ENCODE peak calls at places on chromosomes 11 and 22, in six cellular contexts. One of them, this sample, is unnamed.

GRCh38 chr11:112320668-112321067 is 60.0 kb upstream of the PLET1 start:
- DNase-seq in mucosa of descending colon: peak
- DNase-seq in activated gamma-delta T cell treated with anti-CD3 and anti-CD28 coated beads, Interleukin-2, amount 50 U/mL, for 16 hours: no peak
- DNase-seq in activated naive CD4-positive, alpha-beta T cell: no peak
- DNase-seq in Calu3: peak
- DNase-seq in HT-29: peak
- DNase-seq in this sample: no peak

GRCh38 chr11:74929431-74930363 is 19.2 kb downstream of the XRRA1 start:
- DNase-seq in activated naive CD4-positive, alpha-beta T cell: peak
- DNase-seq in activated gamma-delta T cell treated with anti-CD3 and anti-CD28 coated beads, Interleukin-2, amount 50 U/mL, for 16 hours: peak
- DNase-seq in HT-29: peak
- DNase-seq in Calu3: peak
- DNase-seq in mucosa of descending colon: no peak
- DNase-seq in this sample: peak

GRCh38 chr11:74550991-74551753 is 41.2 kb upstream of the POLD3 start:
- DNase-seq in HT-29: no peak
- DNase-seq in activated naive CD4-positive, alpha-beta T cell: no peak
- DNase-seq in activated gamma-delta T cell treated with anti-CD3 and anti-CD28 coated beads, Interleukin-2, amount 50 U/mL, for 16 hours: no peak
- DNase-seq in mucosa of descending colon: no peak
- DNase-seq in Calu3: no peak
- DNase-seq in this sample: no peak

GRCh38 chr22:35380537-35381423 is at the start of gene HMOX1:
- DNase-seq in HT-29: peak
- DNase-seq in activated naive CD4-positive, alpha-beta T cell: no peak
- DNase-seq in activated gamma-delta T cell treated with anti-CD3 and anti-CD28 coated beads, Interleukin-2, amount 50 U/mL, for 16 hours: peak
- DNase-seq in Calu3: peak
- DNase-seq in mucosa of descending colon: peak
- DNase-seq in this sample: peak

GRCh38 chr11:71451596-71452353 is 1.2 kb upstream of the NADSYN1 start:
- DNase-seq in HT-29: peak
- DNase-seq in activated gamma-delta T cell treated with anti-CD3 and anti-CD28 coated beads, Interleukin-2, amount 50 U/mL, for 16 hours: no peak
- DNase-seq in activated naive CD4-positive, alpha-beta T cell: no peak
- DNase-seq in Calu3: peak
- DNase-seq in mucosa of descending colon: peak
- DNase-seq in this sample: peak

GRCh38 chr11:126124284-126124683 is 61.6 kb upstream of the CDON start:
- DNase-seq in HT-29: no peak
- DNase-seq in activated naive CD4-positive, alpha-beta T cell: no peak
- DNase-seq in mucosa of descending colon: no peak
- DNase-seq in Calu3: no peak
- DNase-seq in activated gamma-delta T cell treated with anti-CD3 and anti-CD28 coated beads, Interleukin-2, amount 50 U/mL, for 16 hours: no peak
- DNase-seq in this sample: no peak

GRCh38 chr22:33785283-33785991 is 134.8 kb downstream of the LARGE1 start:
- DNase-seq in activated naive CD4-positive, alpha-beta T cell: no peak
- DNase-seq in Calu3: no peak
- DNase-seq in activated gamma-delta T cell treated with anti-CD3 and anti-CD28 coated beads, Interleukin-2, amount 50 U/mL, for 16 hours: no peak
- DNase-seq in mucosa of descending colon: no peak
- DNase-seq in HT-29: no peak
- DNase-seq in this sample: no peak

GRCh38 chr11:76456571-76456970 is 11.8 kb downstream of the EMSY start:
- DNase-seq in activated gamma-delta T cell treated with anti-CD3 and anti-CD28 coated beads, Interleukin-2, amount 50 U/mL, for 16 hours: no peak
- DNase-seq in HT-29: no peak
- DNase-seq in activated naive CD4-positive, alpha-beta T cell: no peak
- DNase-seq in Calu3: no peak
- DNase-seq in mucosa of descending colon: no peak
- DNase-seq in this sample: no peak

GRCh38 chr11:109076870-109077269 is 345.1 kb upstream of the C11orf87 start:
- DNase-seq in Calu3: no peak
- DNase-seq in mucosa of descending colon: no peak
- DNase-seq in activated gamma-delta T cell treated with anti-CD3 and anti-CD28 coated beads, Interleukin-2, amount 50 U/mL, for 16 hours: no peak
- DNase-seq in activated naive CD4-positive, alpha-beta T cell: no peak
- DNase-seq in HT-29: no peak
- DNase-seq in this sample: no peak

GRCh38 chr11:34631297-34631696 is 10.4 kb downstream of the EHF start:
- DNase-seq in activated gamma-delta T cell treated with anti-CD3 and anti-CD28 coated beads, Interleukin-2, amount 50 U/mL, for 16 hours: no peak
- DNase-seq in mucosa of descending colon: no peak
- DNase-seq in Calu3: no peak
- DNase-seq in HT-29: peak
- DNase-seq in activated naive CD4-positive, alpha-beta T cell: no peak
- DNase-seq in this sample: no peak

GRCh38 chr11:57804466-57804865 is 42.9 kb downstream of the CTNND1 start:
- DNase-seq in HT-29: no peak
- DNase-seq in mucosa of descending colon: no peak
- DNase-seq in Calu3: no peak
- DNase-seq in activated naive CD4-positive, alpha-beta T cell: no peak
- DNase-seq in activated gamma-delta T cell treated with anti-CD3 and anti-CD28 coated beads, Interleukin-2, amount 50 U/mL, for 16 hours: no peak
- DNase-seq in this sample: no peak

GRCh38 chr11:58276151-58276550 is 8.1 kb upstream of the OR10W1 start:
- DNase-seq in HT-29: no peak
- DNase-seq in activated gamma-delta T cell treated with anti-CD3 and anti-CD28 coated beads, Interleukin-2, amount 50 U/mL, for 16 hours: no peak
- DNase-seq in mucosa of descending colon: no peak
- DNase-seq in activated naive CD4-positive, alpha-beta T cell: no peak
- DNase-seq in Calu3: no peak
- DNase-seq in this sample: no peak

GRCh38 chr11:13760115-13760514 is 91.6 kb downstream of the FAR1 start:
- DNase-seq in activated gamma-delta T cell treated with anti-CD3 and anti-CD28 coated beads, Interleukin-2, amount 50 U/mL, for 16 hours: no peak
- DNase-seq in activated naive CD4-positive, alpha-beta T cell: no peak
- DNase-seq in mucosa of descending colon: no peak
- DNase-seq in HT-29: no peak
- DNase-seq in Calu3: no peak
- DNase-seq in this sample: no peak

GRCh38 chr22:40626826-40627225 is 9.7 kb downstream of the MRTFA start:
- DNase-seq in activated naive CD4-positive, alpha-beta T cell: no peak
- DNase-seq in Calu3: no peak
- DNase-seq in HT-29: no peak
- DNase-seq in mucosa of descending colon: no peak
- DNase-seq in activated gamma-delta T cell treated with anti-CD3 and anti-CD28 coated beads, Interleukin-2, amount 50 U/mL, for 16 hours: no peak
- DNase-seq in this sample: no peak

GRCh38 chr11:47220401-47220821 is 5.6 kb downstream of the DDB2 start:
- DNase-seq in Calu3: no peak
- DNase-seq in HT-29: no peak
- DNase-seq in mucosa of descending colon: no peak
- DNase-seq in activated naive CD4-positive, alpha-beta T cell: no peak
- DNase-seq in activated gamma-delta T cell treated with anti-CD3 and anti-CD28 coated beads, Interleukin-2, amount 50 U/mL, for 16 hours: no peak
- DNase-seq in this sample: no peak

GRCh38 chr11:69744435-69744834 is 30.7 kb downstream of the FGF4 start:
- DNase-seq in mucosa of descending colon: no peak
- DNase-seq in HT-29: no peak
- DNase-seq in Calu3: peak
- DNase-seq in activated gamma-delta T cell treated with anti-CD3 and anti-CD28 coated beads, Interleukin-2, amount 50 U/mL, for 16 hours: no peak
- DNase-seq in activated naive CD4-positive, alpha-beta T cell: no peak
- DNase-seq in this sample: no peak

GRCh38 chr22:28600546-28601143 is 79.0 kb downstream of the TTC28 start:
- DNase-seq in mucosa of descending colon: no peak
- DNase-seq in activated gamma-delta T cell treated with anti-CD3 and anti-CD28 coated beads, Interleukin-2, amount 50 U/mL, for 16 hours: no peak
- DNase-seq in HT-29: peak
- DNase-seq in activated naive CD4-positive, alpha-beta T cell: no peak
- DNase-seq in Calu3: peak
- DNase-seq in this sample: no peak

GRCh38 chr11:125935629-125936199 is 10.1 kb upstream of the VSIG10L2 start:
- DNase-seq in Calu3: no peak
- DNase-seq in activated naive CD4-positive, alpha-beta T cell: no peak
- DNase-seq in mucosa of descending colon: no peak
- DNase-seq in activated gamma-delta T cell treated with anti-CD3 and anti-CD28 coated beads, Interleukin-2, amount 50 U/mL, for 16 hours: no peak
- DNase-seq in HT-29: no peak
- DNase-seq in this sample: no peak

GRCh38 chr11:122069946-122070345 is 46.1 kb downstream of the BLID start:
- DNase-seq in activated naive CD4-positive, alpha-beta T cell: no peak
- DNase-seq in mucosa of descending colon: no peak
- DNase-seq in HT-29: peak
- DNase-seq in Calu3: peak
- DNase-seq in activated gamma-delta T cell treated with anti-CD3 and anti-CD28 coated beads, Interleukin-2, amount 50 U/mL, for 16 hours: no peak
- DNase-seq in this sample: no peak

GRCh38 chr11:28400236-28401100 is 292.3 kb downstream of the METTL15 start:
- DNase-seq in activated gamma-delta T cell treated with anti-CD3 and anti-CD28 coated beads, Interleukin-2, amount 50 U/mL, for 16 hours: no peak
- DNase-seq in mucosa of descending colon: no peak
- DNase-seq in Calu3: no peak
- DNase-seq in HT-29: no peak
- DNase-seq in activated naive CD4-positive, alpha-beta T cell: no peak
- DNase-seq in this sample: no peak